ENCODE peak calls at places on chromosomes 5 and 9, in five cellular contexts. One of them, this sample, is unnamed. For H3K4me1, the result is how much of the 10 kb centered on the place peaks cover.

GRCh38 chr5:52888363-52888762 is 100.6 kb downstream of the ITGA1 start:
- DNase-seq in mesenchymal stem cell: no peak
- DNase-seq in right cardiac atrium: no peak
- DNase-seq in heart left ventricle: no peak
- DNase-seq in cardiac muscle cell: no peak
- DNase-seq in this sample: no peak

GRCh38 chr5:31531543-31531887 is 378 bp downstream of the DROSHA start:
- DNase-seq in cardiac muscle cell: peak
- DNase-seq in heart left ventricle: no peak
- DNase-seq in mesenchymal stem cell: peak
- DNase-seq in right cardiac atrium: peak
- DNase-seq in this sample: no peak

GRCh38 chr5:97094579-97095317 is 47.7 kb downstream of the LIX1 start:
- DNase-seq in cardiac muscle cell: no peak
- DNase-seq in right cardiac atrium: no peak
- DNase-seq in heart left ventricle: no peak
- DNase-seq in mesenchymal stem cell: no peak
- DNase-seq in this sample: no peak

GRCh38 chr5:145180341-145180740 is 654.8 kb downstream of the PRELID2 start:
- DNase-seq in right cardiac atrium: no peak
- DNase-seq in mesenchymal stem cell: no peak
- DNase-seq in heart left ventricle: no peak
- DNase-seq in cardiac muscle cell: no peak
- DNase-seq in this sample: no peak

GRCh38 chr5:93583525-93583798 is 440 bp downstream of the NR2F1 start:
- DNase-seq in heart left ventricle: no peak
- DNase-seq in mesenchymal stem cell: no peak
- DNase-seq in cardiac muscle cell: no peak
- DNase-seq in right cardiac atrium: no peak
- DNase-seq in this sample: no peak

GRCh38 chr5:72507360-72508238 is at the start of gene ZNF366:
- DNase-seq in cardiac muscle cell: peak
- DNase-seq in right cardiac atrium: no peak
- DNase-seq in mesenchymal stem cell: peak
- DNase-seq in heart left ventricle: no peak
- DNase-seq in this sample: no peak

GRCh38 chr5:77259479-77259878 is 49.0 kb downstream of the PDE8B start:
- DNase-seq in mesenchymal stem cell: no peak
- DNase-seq in right cardiac atrium: no peak
- DNase-seq in cardiac muscle cell: no peak
- DNase-seq in heart left ventricle: no peak
- DNase-seq in this sample: no peak

GRCh38 chr9:118882674-118883073 is 486.6 kb downstream of the BRINP1 start:
- DNase-seq in heart left ventricle: no peak
- DNase-seq in mesenchymal stem cell: peak
- DNase-seq in cardiac muscle cell: no peak
- DNase-seq in right cardiac atrium: no peak
- DNase-seq in this sample: no peak

GRCh38 chr5:138662599-138662998 is 87.4 kb upstream of the HSPA9 start:
- DNase-seq in cardiac muscle cell: no peak
- DNase-seq in heart left ventricle: peak
- DNase-seq in right cardiac atrium: no peak
- DNase-seq in mesenchymal stem cell: no peak
- DNase-seq in this sample: no peak

GRCh38 chr9:87950765-87951488 is 23.4 kb downstream of the CDK20 start:
- DNase-seq in cardiac muscle cell: peak
- DNase-seq in heart left ventricle: no peak
- DNase-seq in right cardiac atrium: no peak
- DNase-seq in mesenchymal stem cell: peak
- DNase-seq in this sample: no peak

DNA sequence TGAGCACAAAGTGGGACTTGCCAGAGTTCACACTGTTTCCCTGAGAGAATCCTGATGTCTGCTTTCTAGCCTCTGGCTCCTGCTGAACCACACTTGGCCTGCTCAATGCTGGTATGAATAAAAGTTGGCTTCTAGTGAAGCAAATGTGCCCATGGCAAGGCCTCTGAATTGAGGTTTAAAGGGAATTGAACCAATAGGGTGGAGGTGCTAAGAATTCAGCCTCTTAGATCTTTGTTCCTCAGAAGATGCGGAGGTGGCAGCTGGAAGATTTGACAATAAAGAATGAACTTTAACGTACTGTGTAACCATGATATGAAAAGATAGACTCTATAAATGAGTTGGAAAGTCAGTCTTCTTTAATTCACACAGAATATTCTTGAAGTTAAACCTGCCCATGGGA is 57.2 kb downstream of the RASGRF2 start:
- DNase-seq in heart left ventricle: no peak
- DNase-seq in right cardiac atrium: no peak
- DNase-seq in cardiac muscle cell: no peak
- DNase-seq in mesenchymal stem cell: no peak
- DNase-seq in this sample: no peak
- H3K27ac ChIP-seq in heart left ventricle: no peak
- H3K27ac ChIP-seq in right cardiac atrium: no peak
- H3K27ac ChIP-seq in cardiac muscle cell: no peak
- H3K27ac ChIP-seq in mesenchymal stem cell: no peak
- H3K27ac ChIP-seq in this sample: no peak

DNA sequence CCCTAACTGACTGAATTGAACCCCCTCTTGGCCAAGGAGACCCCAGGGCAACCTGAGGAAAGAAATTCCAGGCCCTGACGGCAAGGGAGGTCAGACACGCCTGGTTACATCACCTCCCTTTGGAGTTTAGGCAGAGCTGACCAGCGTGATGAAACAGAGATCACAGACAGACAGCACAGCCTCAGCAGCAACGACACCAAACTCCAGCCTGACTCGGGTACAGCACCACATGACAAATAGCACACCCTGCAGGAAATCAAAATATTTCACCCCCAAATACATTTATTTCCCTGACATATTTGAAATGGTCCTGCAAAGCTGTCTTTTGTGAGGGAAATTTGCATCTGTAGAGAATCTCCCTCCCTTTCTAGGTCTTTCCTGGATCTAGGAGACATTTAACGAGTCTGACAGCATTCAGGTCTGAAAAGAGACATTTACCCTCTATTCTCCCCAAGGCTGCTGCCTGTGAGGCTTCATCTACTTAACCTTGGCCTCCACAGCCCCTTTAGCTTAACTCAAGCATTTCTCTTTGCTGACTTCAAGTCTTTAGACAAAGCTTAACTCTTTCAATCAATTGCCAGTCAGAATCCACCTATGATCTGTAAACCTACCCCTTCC is 2.6 kb downstream of the QSOX2 start:
- DNase-seq in right cardiac atrium: no peak
- DNase-seq in heart left ventricle: no peak
- DNase-seq in cardiac muscle cell: no peak
- DNase-seq in mesenchymal stem cell: no peak
- DNase-seq in this sample: no peak
- H3K4me1 ChIP-seq in right cardiac atrium: under half
- H3K4me1 ChIP-seq in heart left ventricle: under half
- H3K4me1 ChIP-seq in cardiac muscle cell: under half
- H3K4me1 ChIP-seq in mesenchymal stem cell: under half
- H3K4me1 ChIP-seq in this sample: under half

GRCh38 chr5:95856501-95856981 is 34.0 kb upstream of the GLRX start:
- DNase-seq in right cardiac atrium: peak
- DNase-seq in mesenchymal stem cell: no peak
- DNase-seq in cardiac muscle cell: peak
- DNase-seq in heart left ventricle: peak
- DNase-seq in this sample: no peak

GRCh38 chr5:95858661-95859326 is 36.3 kb upstream of the GLRX start:
- DNase-seq in right cardiac atrium: peak
- DNase-seq in heart left ventricle: peak
- DNase-seq in mesenchymal stem cell: peak
- DNase-seq in cardiac muscle cell: peak
- DNase-seq in this sample: peak

GRCh38 chr5:95857185-95857945 is 34.8 kb upstream of the GLRX start:
- DNase-seq in mesenchymal stem cell: peak
- DNase-seq in right cardiac atrium: peak
- DNase-seq in cardiac muscle cell: no peak
- DNase-seq in heart left ventricle: peak
- DNase-seq in this sample: peak

GRCh38 chr5:95859327-95860060 is 37.0 kb upstream of the GLRX start:
- DNase-seq in mesenchymal stem cell: no peak
- DNase-seq in heart left ventricle: no peak
- DNase-seq in right cardiac atrium: no peak
- DNase-seq in cardiac muscle cell: no peak
- DNase-seq in this sample: no peak

DNA sequence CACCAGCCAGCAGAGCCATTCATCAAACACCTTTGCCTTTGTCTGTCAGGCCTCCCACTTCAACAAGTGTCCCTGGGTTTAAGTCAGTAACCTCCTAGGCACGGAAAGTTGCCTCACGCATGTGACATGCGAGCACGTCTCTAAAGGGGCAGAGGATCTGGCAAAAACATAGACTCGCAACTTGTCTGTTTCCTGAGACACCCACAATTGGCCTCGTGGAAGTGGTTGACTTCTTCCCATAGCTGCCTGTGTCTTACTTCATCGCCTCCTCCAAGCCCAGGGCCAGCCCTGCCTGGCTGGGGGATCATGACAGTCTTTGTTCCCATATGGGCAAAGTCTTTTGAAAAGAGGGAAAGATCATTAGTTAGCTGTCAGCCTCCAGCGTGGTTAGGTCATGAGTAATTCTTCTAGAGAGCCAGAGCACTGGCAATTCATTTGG is 35.5 kb upstream of the GLRX start:
- DNase-seq in mesenchymal stem cell: peak
- DNase-seq in right cardiac atrium: peak
- DNase-seq in cardiac muscle cell: peak
- DNase-seq in heart left ventricle: no peak
- DNase-seq in this sample: peak
- H3K27ac ChIP-seq in mesenchymal stem cell: peak
- H3K27ac ChIP-seq in right cardiac atrium: peak
- H3K27ac ChIP-seq in cardiac muscle cell: peak
- H3K27ac ChIP-seq in heart left ventricle: peak
- H3K27ac ChIP-seq in this sample: peak

GRCh38 chr9:94865599-94866456 is 139.3 kb downstream of the AOPEP start:
- DNase-seq in cardiac muscle cell: no peak
- DNase-seq in right cardiac atrium: peak
- DNase-seq in heart left ventricle: peak
- DNase-seq in mesenchymal stem cell: peak
- DNase-seq in this sample: peak
- H3K4me1 ChIP-seq in cardiac muscle cell: half or more
- H3K4me1 ChIP-seq in right cardiac atrium: under half
- H3K4me1 ChIP-seq in heart left ventricle: half or more
- H3K4me1 ChIP-seq in mesenchymal stem cell: under half
- H3K4me1 ChIP-seq in this sample: half or more

GRCh38 chr5:674630-675011 is 18.5 kb downstream of the TPPP start:
- DNase-seq in right cardiac atrium: peak
- DNase-seq in heart left ventricle: no peak
- DNase-seq in mesenchymal stem cell: peak
- DNase-seq in cardiac muscle cell: no peak
- DNase-seq in this sample: no peak
- H3K27ac ChIP-seq in right cardiac atrium: no peak
- H3K27ac ChIP-seq in heart left ventricle: no peak
- H3K27ac ChIP-seq in mesenchymal stem cell: no peak
- H3K27ac ChIP-seq in cardiac muscle cell: no peak
- H3K27ac ChIP-seq in this sample: no peak

GRCh38 chr5:142317673-142318261 is 7.1 kb downstream of the SPRY4 start:
- DNase-seq in mesenchymal stem cell: peak
- DNase-seq in cardiac muscle cell: no peak
- DNase-seq in heart left ventricle: no peak
- DNase-seq in right cardiac atrium: peak
- DNase-seq in this sample: no peak

GRCh38 chr5:142316051-142316450 is 8.8 kb downstream of the SPRY4 start:
- DNase-seq in cardiac muscle cell: peak
- DNase-seq in mesenchymal stem cell: peak
- DNase-seq in heart left ventricle: no peak
- DNase-seq in right cardiac atrium: no peak
- DNase-seq in this sample: no peak

GRCh38 chr5:142315231-142315900 is 9.5 kb downstream of the SPRY4 start:
- DNase-seq in cardiac muscle cell: no peak
- DNase-seq in heart left ventricle: no peak
- DNase-seq in mesenchymal stem cell: peak
- DNase-seq in right cardiac atrium: no peak
- DNase-seq in this sample: no peak

GRCh38 chr5:142317173-142317572 is 7.6 kb downstream of the SPRY4 start:
- DNase-seq in right cardiac atrium: no peak
- DNase-seq in heart left ventricle: no peak
- DNase-seq in mesenchymal stem cell: no peak
- DNase-seq in cardiac muscle cell: no peak
- DNase-seq in this sample: no peak

DNA sequence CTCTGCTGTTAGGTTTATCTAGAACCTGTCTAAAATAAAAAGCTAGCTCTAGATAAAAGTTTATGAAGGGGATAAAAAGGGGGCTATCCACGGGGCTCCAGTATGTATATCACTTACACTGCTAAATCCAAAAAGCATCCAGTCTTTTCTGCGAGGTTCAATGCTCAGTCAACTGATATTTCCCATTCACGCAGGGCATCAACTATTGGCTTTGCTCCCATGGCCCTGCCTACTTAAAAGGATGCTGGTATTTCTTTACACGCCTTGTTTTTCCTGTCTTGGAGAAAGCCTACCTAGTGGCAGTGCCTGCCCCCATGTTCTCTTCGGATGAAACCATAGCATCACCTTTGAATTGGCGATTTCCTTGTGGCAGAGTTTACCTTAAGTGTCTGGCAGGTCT is 8.1 kb downstream of the SPRY4 start:
- DNase-seq in heart left ventricle: no peak
- DNase-seq in cardiac muscle cell: no peak
- DNase-seq in mesenchymal stem cell: no peak
- DNase-seq in right cardiac atrium: no peak
- DNase-seq in this sample: no peak
- H3K4me1 ChIP-seq in heart left ventricle: half or more
- H3K4me1 ChIP-seq in cardiac muscle cell: under half
- H3K4me1 ChIP-seq in mesenchymal stem cell: under half
- H3K4me1 ChIP-seq in right cardiac atrium: under half
- H3K4me1 ChIP-seq in this sample: under half

DNA sequence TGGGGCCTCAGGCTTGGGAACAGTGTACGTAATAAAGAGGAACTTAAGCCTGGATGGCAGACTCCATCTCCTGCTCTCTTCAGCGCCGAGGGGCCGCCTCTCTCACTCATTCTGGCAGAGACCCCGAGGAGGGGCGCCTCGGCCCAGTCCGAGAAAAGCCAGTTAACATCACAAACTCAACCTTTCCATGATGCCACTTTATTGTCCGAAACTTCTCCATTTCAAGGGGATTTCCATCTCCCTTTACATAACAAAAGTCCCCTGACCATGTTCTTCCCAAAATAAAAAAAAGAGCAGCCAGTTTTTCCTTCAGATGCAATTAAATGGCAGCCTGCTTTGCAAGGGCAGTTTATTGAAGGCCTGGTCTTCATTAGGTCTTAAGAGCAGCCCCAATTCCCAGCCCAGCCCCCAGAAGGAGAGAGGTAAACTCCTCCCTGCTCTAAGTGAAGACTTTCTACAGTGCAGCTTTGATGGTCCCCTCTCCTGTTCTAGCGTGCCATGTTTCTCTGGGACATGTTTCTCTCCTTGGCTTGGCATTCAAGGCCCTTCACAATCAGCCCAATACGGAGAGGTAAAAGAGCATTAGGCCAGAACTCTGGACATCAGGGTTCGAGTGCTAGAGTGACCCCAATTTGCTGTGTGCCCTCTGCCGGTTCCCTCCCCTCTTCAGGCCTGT is 19.5 kb upstream of the RAB14 start:
- DNase-seq in cardiac muscle cell: no peak
- DNase-seq in heart left ventricle: no peak
- DNase-seq in mesenchymal stem cell: no peak
- DNase-seq in right cardiac atrium: no peak
- DNase-seq in this sample: no peak
- H3K27ac ChIP-seq in cardiac muscle cell: no peak
- H3K27ac ChIP-seq in heart left ventricle: no peak
- H3K27ac ChIP-seq in mesenchymal stem cell: no peak
- H3K27ac ChIP-seq in right cardiac atrium: no peak
- H3K27ac ChIP-seq in this sample: no peak

GRCh38 chr5:68305223-68305865 is 89.8 kb downstream of the PIK3R1 start:
- DNase-seq in mesenchymal stem cell: no peak
- DNase-seq in cardiac muscle cell: no peak
- DNase-seq in right cardiac atrium: no peak
- DNase-seq in heart left ventricle: no peak
- DNase-seq in this sample: no peak
- H3K4me1 ChIP-seq in mesenchymal stem cell: under half
- H3K4me1 ChIP-seq in cardiac muscle cell: under half
- H3K4me1 ChIP-seq in right cardiac atrium: under half
- H3K4me1 ChIP-seq in heart left ventricle: under half
- H3K4me1 ChIP-seq in this sample: under half

This sample was measured in tibial artery.